ENCODE peak calls at places on chromosomes 11 and 22, in four cellular contexts. H is HCT116, X is HepG2, B is K562. Y is an unnamed sample.

GRCh38 chr11:32580967-32581366 is 2.7 kb upstream of the EIF3M start:
- DNase-seq in B (no peak), X (peak), H (no peak), Y (no peak)

GRCh38 chr11:75189911-75190310 is 39.0 kb downstream of the SLCO2B1 start:
- DNase-seq in H (no peak), X (no peak), B (no peak), Y (no peak)

GRCh38 chr11:65814131-65814959 is 19.4 kb upstream of the SNX32 start:
- DNase-seq in X (no peak), B (no peak), H (no peak), Y (no peak)

GRCh38 chr11:110199184-110199981 is 97.0 kb downstream of the RDX start:
- DNase-seq in H (no peak), B (no peak), X (peak), Y (peak)

GRCh38 chr11:101436511-101437142 is 147.2 kb downstream of the TRPC6 start:
- DNase-seq in H (peak), X (peak), B (peak), Y (no peak)

GRCh38 chr22:21451545-21452520 is 15.4 kb upstream of the TMEM191C start:
- DNase-seq in B (no peak), X (no peak), H (no peak), Y (peak)

GRCh38 chr11:83649468-83649915 is 363.3 kb upstream of the CCDC90B start:
- DNase-seq in B (no peak), H (no peak), X (no peak), Y (no peak)

GRCh38 chr11:34432822-34433221 is 5.9 kb upstream of the CAT start:
- DNase-seq in X (no peak), B (no peak), H (no peak), Y (no peak)

GRCh38 chr22:38957046-38957770 is at the start of gene APOBEC3A:
- DNase-seq in X (no peak), H (no peak), B (no peak), Y (no peak)

GRCh38 chr22:37804886-37805857 is 2.6 kb upstream of the GCAT start:
- DNase-seq in B (no peak), X (peak), H (peak), Y (no peak)

GRCh38 chr11:45185228-45185729 is 38.8 kb downstream of the PRDM11 start:
- DNase-seq in H (no peak), B (peak), X (no peak), Y (no peak)

GRCh38 chr11:46504817-46505613 is 88.8 kb downstream of the AMBRA1 start:
- DNase-seq in B (peak), H (no peak), X (peak), Y (no peak)

GRCh38 chr11:88979641-88980040 is 86.1 kb downstream of the GRM5 start:
- DNase-seq in B (no peak), H (no peak), X (no peak), Y (no peak)

GRCh38 chr11:119300198-119300964 is 16.5 kb downstream of the MCAM start:
- DNase-seq in H (no peak), X (no peak), B (no peak), Y (no peak)

GRCh38 chr11:65291613-65292012 is 23.1 kb upstream of the CDC42EP2 start:
- DNase-seq in B (no peak), X (peak), H (no peak), Y (no peak)

GRCh38 chr11:69501121-69501489 is 19.6 kb downstream of the LINC01488 start:
- DNase-seq in X (no peak), H (no peak), B (no peak), Y (no peak)

GRCh38 chr11:69504576-69505420 is 23.3 kb downstream of the LINC01488 start:
- DNase-seq in X (no peak), B (no peak), H (no peak), Y (no peak)

GRCh38 chr11:69501891-69502860 is 20.7 kb downstream of the LINC01488 start:
- DNase-seq in X (no peak), B (no peak), H (no peak), Y (no peak)

GRCh38 chr11:69500285-69501120 is 19.0 kb downstream of the LINC01488 start:
- DNase-seq in X (no peak), B (no peak), H (no peak), Y (no peak)

DNA sequence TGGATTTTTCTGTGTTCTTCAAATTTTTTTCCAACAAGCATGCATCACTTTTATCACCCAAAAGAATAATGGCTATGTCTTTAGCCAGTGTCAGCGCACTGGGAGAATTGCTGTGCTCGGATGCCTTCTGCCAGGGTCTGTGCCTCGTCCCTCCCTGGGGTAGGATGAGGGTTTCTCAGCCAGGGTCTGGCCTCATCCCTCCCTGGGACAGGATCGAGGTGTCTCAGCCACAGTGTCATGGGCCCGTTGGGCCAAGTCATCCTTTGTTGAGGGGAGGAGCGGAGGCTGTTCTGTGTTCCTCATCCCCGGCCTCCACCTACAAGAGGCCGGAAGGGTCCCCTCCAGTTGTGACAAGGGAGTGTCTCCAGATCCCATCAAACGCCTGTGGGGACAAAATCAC is 22.7 kb downstream of the LINC01488 start:
- DNase-seq in B (no peak), X (no peak), H (no peak), Y (no peak)
- TF ChIP-seq FOSL1 in B (no peak), X (no peak), H (no peak), Y (no peak)

DNA sequence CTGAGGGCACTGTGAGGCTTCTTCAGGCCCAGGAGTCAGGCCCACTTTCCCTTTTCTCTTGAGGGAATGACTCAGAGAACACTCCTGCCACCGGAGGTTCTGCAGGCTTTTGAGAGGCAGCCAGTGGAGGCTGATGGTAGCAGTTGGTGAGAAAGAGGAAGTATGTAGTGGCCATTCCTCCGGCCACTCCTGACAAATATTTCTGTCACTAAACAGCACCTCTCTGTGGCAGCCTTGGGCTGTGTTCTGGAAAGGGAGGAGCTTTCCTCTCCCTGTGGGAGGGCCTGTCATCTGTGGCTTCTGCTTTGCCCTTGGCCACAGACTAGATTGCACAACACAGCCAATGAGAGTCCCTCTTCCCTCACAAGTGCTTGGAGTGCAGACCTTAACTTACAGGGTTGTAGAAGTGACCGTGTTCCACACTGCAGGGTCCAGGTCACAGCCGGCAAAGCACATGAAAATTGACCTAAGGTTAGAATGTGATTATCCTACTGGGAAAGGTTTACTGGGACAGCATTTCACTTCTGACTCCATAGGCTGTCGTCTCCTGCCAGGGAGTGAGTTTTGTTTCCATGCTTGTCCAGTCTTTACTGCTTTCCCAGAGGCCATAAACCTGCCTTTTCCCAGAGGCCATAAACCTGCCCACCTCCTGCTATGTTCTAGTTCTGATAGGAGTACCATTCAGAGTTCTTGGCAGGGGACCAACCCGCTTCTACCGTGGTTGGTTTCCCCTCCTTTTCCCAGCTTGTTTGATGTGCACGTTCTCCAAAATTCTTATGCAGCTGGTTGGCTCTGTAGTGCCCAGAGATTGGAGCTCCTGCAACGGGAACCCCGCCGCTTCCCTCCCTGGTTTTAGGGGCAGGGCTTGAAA is 33.3 kb downstream of the MARK2 start:
- DNase-seq in X (peak), B (peak), H (peak), Y (no peak)
- TF ChIP-seq FOSL1 in X (no peak), B (peak), H (no peak), Y (no peak)

GRCh38 chr11:11629368-11629767 is 7.6 kb upstream of the GALNT18 start:
- DNase-seq in B (no peak), X (no peak), H (no peak), Y (no peak)
- TF ChIP-seq FOSL1 in B (no peak), X (no peak), H (no peak), Y (no peak)

GRCh38 chr11:79314906-79315689 is 125.7 kb downstream of the TENM4 start:
- DNase-seq in X (no peak), B (peak), H (no peak), Y (peak)
- TF ChIP-seq FOSL1 in X (no peak), B (no peak), H (no peak), Y (no peak)

GRCh38 chr11:66950113-66950535 is 8.1 kb downstream of the PC start:
- DNase-seq in B (peak), H (peak), X (peak), Y (no peak)

GRCh38 chr11:66956689-66957290 is 1.4 kb downstream of the PC start:
- DNase-seq in H (no peak), X (peak), B (peak), Y (no peak)

GRCh38 chr11:66953431-66953833 is 4.8 kb downstream of the PC start:
- DNase-seq in X (no peak), B (no peak), H (no peak), Y (no peak)

GRCh38 chr11:66951135-66951534 is 7.0 kb downstream of the PC start:
- DNase-seq in H (no peak), X (no peak), B (no peak), Y (no peak)

GRCh38 chr11:66951927-66952337 is 6.3 kb downstream of the PC start:
- DNase-seq in X (no peak), B (no peak), H (no peak), Y (no peak)
- TF ChIP-seq FOSL1 in X (no peak), B (no peak), H (no peak), Y (no peak)

GRCh38 chr22:17794726-17795125 is 20.5 kb upstream of the BID start:
- DNase-seq in X (no peak), H (no peak), B (no peak), Y (no peak)

GRCh38 chr22:17795661-17796548 is 21.6 kb upstream of the BID start:
- DNase-seq in X (no peak), B (no peak), H (no peak), Y (no peak)

GRCh38 chr22:17796695-17797094 is 22.4 kb upstream of the BID start:
- DNase-seq in B (no peak), X (no peak), H (no peak), Y (no peak)

GRCh38 chr22:17792854-17793434 is 18.7 kb upstream of the BID start:
- DNase-seq in X (no peak), H (no peak), B (no peak), Y (no peak)

DNA sequence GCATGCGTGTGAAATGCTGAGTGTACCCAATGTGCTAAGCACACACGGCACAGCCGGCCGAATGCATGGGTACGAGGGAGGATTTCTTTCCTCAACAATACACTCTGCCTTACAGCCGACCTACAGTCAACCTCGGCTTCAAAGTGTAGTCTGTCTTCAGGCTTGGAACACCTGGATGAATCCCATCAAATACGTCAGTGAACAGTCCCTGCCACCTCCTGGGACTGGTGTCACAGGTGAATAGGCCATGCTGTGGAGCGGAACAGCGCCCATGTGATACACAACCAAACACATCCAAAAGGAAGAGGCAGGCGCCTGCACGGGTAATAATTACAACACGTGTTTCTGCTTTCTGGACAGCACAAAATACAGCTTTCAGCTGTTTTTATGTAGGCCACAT is 20.9 kb upstream of the BID start:
- DNase-seq in B (no peak), X (no peak), H (no peak), Y (no peak)
- TF ChIP-seq FOSL1 in B (no peak), X (no peak), H (no peak), Y (no peak)

DNA sequence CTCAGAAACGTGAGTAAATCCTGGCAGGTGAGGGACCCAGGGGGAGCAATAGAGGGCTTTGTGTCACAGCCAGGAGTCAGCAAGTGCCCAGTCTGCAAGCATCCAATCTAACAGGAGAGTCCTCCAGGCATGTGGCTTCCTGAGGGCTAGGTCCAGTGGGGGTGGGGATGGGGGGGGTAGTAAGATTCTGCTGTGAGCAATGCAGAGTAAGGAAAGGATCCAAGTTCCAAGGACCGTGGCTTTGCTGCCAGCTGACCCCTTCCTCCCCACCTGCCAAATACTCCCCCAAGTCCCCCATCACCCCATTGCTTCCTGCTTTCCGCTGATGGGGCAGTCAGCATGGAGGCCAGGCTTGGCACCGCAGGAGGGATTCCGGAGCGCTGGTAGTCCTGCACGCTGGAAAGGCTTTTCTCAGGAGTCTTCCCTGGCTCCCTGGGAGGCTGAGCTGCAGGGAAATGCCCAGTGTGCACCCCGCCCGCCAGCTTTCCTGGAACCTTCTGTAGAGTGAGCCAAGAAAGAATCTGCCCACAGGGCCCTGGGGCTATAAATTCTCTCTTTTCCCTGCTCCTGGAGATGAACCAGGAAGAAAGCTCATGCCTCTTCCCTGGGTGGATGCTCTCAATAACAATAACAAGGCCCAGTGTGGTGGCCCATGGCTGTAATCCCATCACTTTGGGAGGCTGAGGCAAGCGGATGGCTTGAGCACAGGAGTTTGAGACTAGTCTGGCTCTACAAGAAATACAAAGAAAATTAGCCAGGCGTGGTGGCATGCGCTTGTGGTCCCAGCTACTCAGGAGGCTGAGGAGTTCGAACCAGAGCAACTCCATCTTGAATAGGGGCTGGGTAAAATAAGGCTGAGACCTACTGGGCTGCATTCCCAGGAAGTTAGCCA is 46.1 kb upstream of the FTH1 start:
- DNase-seq in X (no peak), B (no peak), H (no peak), Y (no peak)
- TF ChIP-seq FOSL1 in X (no peak), B (no peak), H (no peak), Y (no peak)

GRCh38 chr11:43360361-43361032 is 1.8 kb downstream of the TTC17 start:
- DNase-seq in H (no peak), B (peak), X (peak), Y (no peak)
- TF ChIP-seq FOSL1 in H (no peak), B (no peak), X (no peak), Y (no peak)

GRCh38 chr22:22516992-22517391 is 3.1 kb downstream of the ZNF280A start:
- DNase-seq in X (no peak), H (no peak), B (no peak), Y (no peak)

GRCh38 chr22:22521631-22522030 is 1.6 kb upstream of the ZNF280A start:
- DNase-seq in B (peak), H (no peak), X (no peak), Y (no peak)

GRCh38 chr22:22520667-22521602 is 865 bp upstream of the ZNF280A start:
- DNase-seq in B (peak), H (no peak), X (no peak), Y (no peak)

GRCh38 chr22:22520020-22520656 is at the start of gene ZNF280A:
- DNase-seq in B (peak), X (peak), H (peak), Y (no peak)

DNA sequence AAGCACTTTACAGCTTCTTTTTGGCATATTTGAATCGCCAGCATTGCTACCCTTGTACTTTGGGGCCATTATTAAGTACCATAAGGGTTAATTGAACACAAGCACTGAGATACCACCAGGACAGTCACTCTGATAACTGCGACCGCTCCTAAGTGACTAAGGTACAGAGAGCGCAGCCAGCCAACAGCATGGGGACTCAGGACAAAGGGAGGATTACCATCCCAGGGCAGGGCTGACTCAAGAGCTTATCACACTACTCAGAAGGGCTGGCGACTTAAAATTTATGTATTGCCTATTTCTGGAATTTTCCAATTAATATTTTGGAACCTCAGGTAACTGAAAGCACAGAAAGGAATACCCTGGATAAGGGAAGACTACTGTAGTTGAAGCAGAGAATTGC is 479 bp downstream of the ZNF280A start:
- DNase-seq in H (no peak), X (peak), B (peak), Y (no peak)
- TF ChIP-seq FOSL1 in H (no peak), X (no peak), B (no peak), Y (no peak)

Y was measured in H1.